ENCODE peak calls at places on chromosomes 11 and 22, in four cellular contexts. H, N, U and K are unnamed samples.

GRCh38 chr22:27668828-27669797 is 132.4 kb downstream of the MN1 start:
- DNase-seq in H (peak; percentile 87), N (peak; percentile 91), U (peak; percentile 78), K (peak; percentile 18)

GRCh38 chr11:12807621-12808020 is 133.4 kb downstream of the TEAD1 start:
- DNase-seq in H (no peak), N (no peak), U (no peak), K (no peak)

GRCh38 chr22:20996598-20997535 is 5.1 kb downstream of the THAP7 start:
- DNase-seq in H (no peak), N (no peak), U (no peak), K (no peak)

GRCh38 chr11:57778318-57779037 is 16.9 kb downstream of the CTNND1 start:
- DNase-seq in H (peak; percentile 94), N (peak; percentile 99), U (peak; percentile 61), K (peak; percentile 98)

GRCh38 chr22:40705918-40706682 is 26.8 kb downstream of the MCHR1 start:
- DNase-seq in H (no peak), N (no peak), U (no peak), K (no peak)

GRCh38 chr22:50131894-50132293 is 38.6 kb upstream of the PANX2 start:
- DNase-seq in H (no peak), N (no peak), U (no peak), K (no peak)

GRCh38 chr11:60974726-60975125 is 3.2 kb downstream of the CD6 start:
- DNase-seq in H (no peak), N (no peak), U (no peak), K (no peak)

GRCh38 chr22:22605074-22605404 is 39.4 kb upstream of the GGTLC2 start:
- DNase-seq in H (no peak), N (no peak), U (no peak), K (no peak)

GRCh38 chr11:441418-442274 is at the start of gene ANO9:
- DNase-seq in H (no peak), N (peak; percentile 39), U (peak; percentile 79), K (no peak)

GRCh38 chr11:15158351-15159015 is 43.8 kb downstream of the INSC start:
- DNase-seq in H (no peak), N (no peak), U (no peak), K (peak; percentile 88)

GRCh38 chr22:49900441-49901230 is 17.6 kb downstream of the ALG12 start:
- DNase-seq in H (no peak), N (no peak), U (no peak), K (no peak)

GRCh38 chr11:1435820-1436467 is 46.2 kb downstream of the BRSK2 start:
- DNase-seq in H (peak; percentile 41), N (no peak), U (peak; percentile 84), K (no peak)

GRCh38 chr11:130601141-130601540 is 152.7 kb downstream of the ADAMTS15 start:
- DNase-seq in H (no peak), N (no peak), U (no peak), K (peak; percentile 90)

GRCh38 chr11:125777309-125777708 is 1.3 kb downstream of the PATE2 start:
- DNase-seq in H (no peak), N (no peak), U (no peak), K (peak; percentile 47)

GRCh38 chr11:134411887-134412507 is at the start of gene B3GAT1:
- DNase-seq in H (no peak), N (no peak), U (peak; percentile 63), K (no peak)

GRCh38 chr11:23556163-23556750 is 696.0 kb upstream of the CCDC179 start:
- DNase-seq in H (no peak), N (no peak), U (no peak), K (no peak)

GRCh38 chr11:16925495-16926065 is 88.6 kb downstream of the PLEKHA7 start:
- DNase-seq in H (peak; percentile 50), N (peak; percentile 64), U (no peak), K (no peak)

GRCh38 chr11:64890084-64890944 is 11.9 kb upstream of the EHD1 start:
- DNase-seq in H (no peak), N (no peak), U (no peak), K (no peak)

GRCh38 chr22:23909258-23909898 is 15.2 kb downstream of the MIF start:
- DNase-seq in H (no peak), N (no peak), U (no peak), K (peak; percentile 44)

GRCh38 chr11:128775513-128775912 is 81.6 kb downstream of the FLI1 start:
- DNase-seq in H (no peak), N (no peak), U (no peak), K (no peak)

GRCh38 chr22:31947296-31947695 is 3.0 kb downstream of the YWHAH start:
- DNase-seq in H (peak; percentile 43), N (peak; percentile 48), U (no peak), K (no peak)

GRCh38 chr11:110891411-110891810 is 179.2 kb upstream of the ARHGAP20 start:
- DNase-seq in H (no peak), N (no peak), U (no peak), K (peak; percentile 89)

GRCh38 chr11:27570542-27570941 is 64.0 kb upstream of the LIN7C start:
- DNase-seq in H (no peak), N (no peak), U (no peak), K (no peak)

GRCh38 chr11:75555079-75555811 is 6.8 kb upstream of the SERPINH1 start:
- DNase-seq in H (no peak), N (no peak), U (no peak), K (no peak)

GRCh38 chr11:73040046-73040445 is 102.1 kb downstream of the FCHSD2 start:
- DNase-seq in H (no peak), N (no peak), U (no peak), K (no peak)

GRCh38 chr22:30301995-30302809 is 12.9 kb upstream of the CASTOR1 start:
- DNase-seq in H (no peak), N (no peak), U (no peak), K (peak; percentile 59)

GRCh38 chr11:43998308-43998707 is 49.5 kb upstream of the ACCSL start:
- DNase-seq in H (no peak), N (no peak), U (no peak), K (no peak)

GRCh38 chr11:69640260-69640994 is 529 bp upstream of the CCND1 start:
- DNase-seq in H (peak; percentile 45), N (no peak), U (no peak), K (no peak)

GRCh38 chr11:134120921-134121526 is 52.2 kb downstream of the JAM3 start:
- DNase-seq in H (no peak), N (no peak), U (no peak), K (peak; percentile 52)

GRCh38 chr11:44223261-44223660 is 86.7 kb downstream of the ALX4 start:
- DNase-seq in H (no peak), N (no peak), U (no peak), K (peak; percentile 67)

GRCh38 chr11:57641426-57641825 is 8.3 kb downstream of the YPEL4 start:
- DNase-seq in H (peak; percentile 74), N (peak; percentile 47), U (peak; percentile 52), K (peak; percentile 69)

GRCh38 chr11:15727125-15727524 is 612.4 kb downstream of the INSC start:
- DNase-seq in H (no peak), N (no peak), U (no peak), K (no peak)

GRCh38 chr22:37985050-37985585 is 763 bp upstream of the SOX10 start:
- DNase-seq in H (no peak), N (no peak), U (no peak), K (no peak)

GRCh38 chr11:2798951-2799761 is 86.4 kb downstream of the CDKN1C start:
- DNase-seq in H (no peak), N (peak; percentile 21), U (no peak), K (peak; percentile 38)
- TF ChIP-seq MAZ in H (no peak), N (no peak), U (no peak), K (no peak)

GRCh38 chr11:118047749-118048148 is 29.1 kb upstream of the TMPRSS4 start:
- DNase-seq in H (no peak), N (no peak), U (no peak), K (no peak)
- TF ChIP-seq MAZ in H (no peak), N (no peak), U (no peak), K (no peak)

GRCh38 chr11:67468835-67469811 is at the start of gene TMEM134:
- DNase-seq in H (peak; percentile 94), N (peak; percentile 81), U (peak; percentile 92), K (peak; percentile 87)

GRCh38 chr11:67470337-67471002 is 1.4 kb upstream of the TMEM134 start:
- DNase-seq in H (no peak), N (no peak), U (no peak), K (no peak)

GRCh38 chr11:67466962-67467771 is 1.9 kb downstream of the TMEM134 start:
- DNase-seq in H (no peak), N (no peak), U (no peak), K (no peak)

GRCh38 chr11:67468056-67468455 is 995 bp downstream of the TMEM134 start:
- DNase-seq in H (no peak), N (no peak), U (no peak), K (no peak)

DNA sequence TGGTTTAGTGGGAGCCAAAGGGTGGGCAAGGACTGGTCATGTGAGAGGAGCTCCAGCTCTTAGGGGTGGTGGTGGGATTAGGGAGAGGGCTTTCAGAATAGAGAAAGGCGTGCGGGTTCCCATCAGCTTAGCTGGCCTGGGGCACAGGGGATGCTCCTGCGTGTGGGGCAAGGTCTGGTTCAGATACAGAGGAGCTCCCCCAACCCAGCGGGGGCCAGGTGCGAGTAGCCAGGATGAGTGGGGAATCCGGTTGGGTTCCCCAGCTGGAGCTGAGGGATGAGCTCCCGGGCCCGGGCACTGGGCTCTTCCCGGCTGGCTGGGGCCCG is 579 bp downstream of the TMEM134 start:
- DNase-seq in H (no peak), N (no peak), U (no peak), K (no peak)
- TF ChIP-seq MAZ in H (no peak), N (no peak), U (no peak), K (no peak)

GRCh38 chr11:113685650-113686349 is 20.3 kb downstream of the TMPRSS5 start:
- DNase-seq in H (no peak), N (no peak), U (no peak), K (no peak)
- TF ChIP-seq MAZ in H (no peak), N (no peak), U (no peak), K (no peak)

GRCh38 chr11:116867619-116868018 is 30.2 kb upstream of the APOA1 start:
- DNase-seq in H (no peak), N (no peak), U (no peak), K (no peak)
- TF ChIP-seq MAZ in H (no peak), N (no peak), U (no peak), K (no peak)

GRCh38 chr11:48064306-48064705 is 83.9 kb downstream of the PTPRJ start:
- DNase-seq in H (no peak), N (no peak), U (no peak), K (peak; percentile 80)
- TF ChIP-seq MAZ in H (no peak), N (no peak), U (no peak), K (no peak)

GRCh38 chr11:70863988-70864387 is 388.4 kb downstream of the SHANK2 start:
- DNase-seq in H (no peak), N (no peak), U (no peak), K (no peak)
- TF ChIP-seq MAZ in H (no peak), N (no peak), U (no peak), K (no peak)